ENCODE peak calls at places on chromosomes 3 and 15, in four cellular contexts. M is HepG2, F is K562, D is GM12878. R is an unnamed sample.
A peak's percentile ranks its signal among the peaks of the same experiment; 100 is the strongest.

GRCh38 chr3:135490219-135490618 is 475.3 kb upstream of the PPP2R3A start:
- DNase-seq in M (no peak), F (no peak), D (no peak), R (no peak)

GRCh38 chr3:185961675-185962232 is 23.9 kb upstream of the TRA2B start:
- DNase-seq in D (no peak), F (no peak), M (no peak), R (no peak)

GRCh38 chr3:31294430-31295149 is 238.1 kb upstream of the STT3B start:
- DNase-seq in M (no peak), F (no peak), D (no peak), R (no peak)

GRCh38 chr3:40120816-40121215 is 188.7 kb upstream of the EIF1B start:
- DNase-seq in F (no peak), D (no peak), M (no peak), R (no peak)

GRCh38 chr15:68312701-68313204 is 35.2 kb downstream of the FEM1B start:
- DNase-seq in D (no peak), M (no peak), F (no peak), R (peak; percentile 9)

GRCh38 chr3:111593666-111594065 is 1.5 kb downstream of the ZBED2 start:
- DNase-seq in D (no peak), F (no peak), M (no peak), R (no peak)

GRCh38 chr3:13019243-13019701 is 54.0 kb downstream of the IQSEC1 start:
- DNase-seq in M (no peak), D (no peak), F (peak; percentile 81), R (peak; percentile 70)

GRCh38 chr15:85028416-85028815 is 46.8 kb downstream of the PDE8A start:
- DNase-seq in D (no peak), M (no peak), F (no peak), R (no peak)

GRCh38 chr3:9111349-9112265 is 137.8 kb downstream of the SRGAP3 start:
- DNase-seq in F (peak; percentile 64), D (no peak), M (no peak), R (no peak)

GRCh38 chr3:31242026-31242455 is 290.7 kb upstream of the STT3B start:
- DNase-seq in D (no peak), F (no peak), M (no peak), R (no peak)

GRCh38 chr3:13200465-13200864 is 127.2 kb upstream of the IQSEC1 start:
- DNase-seq in D (no peak), M (no peak), F (no peak), R (no peak)

GRCh38 chr3:149621218-149622005 is 36.4 kb downstream of the WWTR1 start:
- DNase-seq in D (no peak), M (no peak), F (no peak), R (no peak)

GRCh38 chr15:36885709-36886108 is 214.6 kb downstream of the MEIS2 start:
- DNase-seq in M (no peak), D (no peak), F (no peak), R (no peak)

GRCh38 chr15:33104276-33104675 is 90.2 kb downstream of the FMN1 start:
- DNase-seq in M (no peak), D (no peak), F (no peak), R (no peak)

DNA sequence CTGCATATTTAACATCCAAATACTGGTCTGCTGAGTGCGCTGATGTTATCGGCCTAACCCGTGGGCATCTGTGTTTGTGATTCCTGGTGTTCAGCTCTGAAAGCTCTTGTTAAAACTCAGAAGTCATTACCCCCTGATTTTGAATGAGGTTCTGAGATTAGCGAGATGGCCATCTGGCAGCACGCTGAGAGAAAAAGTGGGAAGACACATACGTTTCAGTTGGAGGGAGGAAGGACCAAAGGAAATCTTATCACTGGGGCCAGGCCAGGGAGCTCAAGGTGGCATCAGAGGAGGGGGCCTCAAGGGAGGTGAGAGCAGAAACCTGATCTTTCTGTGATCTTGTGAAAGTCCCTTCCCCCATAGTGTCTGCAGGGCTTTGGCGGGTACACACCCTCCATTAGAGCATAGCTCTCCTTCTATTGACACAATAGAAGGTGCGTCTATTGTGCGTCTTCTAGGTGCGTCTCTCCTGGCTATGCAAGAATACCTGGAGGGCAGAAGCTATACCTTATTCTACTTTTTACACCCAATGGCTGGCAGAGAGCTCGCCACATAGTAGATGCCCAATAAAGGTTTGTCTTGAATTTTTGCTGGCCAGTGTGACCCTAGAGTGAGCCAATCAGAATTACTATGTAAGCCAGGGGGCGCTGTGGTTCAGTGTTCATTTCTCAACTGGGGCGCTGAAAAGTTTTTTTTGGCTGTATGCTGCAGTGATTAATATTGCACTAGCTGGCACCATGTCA is 182.4 kb downstream of the SHQ1 start:
- DNase-seq in M (no peak), D (no peak), F (peak; percentile 44), R (peak; percentile 82)
- TF ChIP-seq FOXM1 in M (no peak), D (no peak), F (no peak), R (no peak)

DNA sequence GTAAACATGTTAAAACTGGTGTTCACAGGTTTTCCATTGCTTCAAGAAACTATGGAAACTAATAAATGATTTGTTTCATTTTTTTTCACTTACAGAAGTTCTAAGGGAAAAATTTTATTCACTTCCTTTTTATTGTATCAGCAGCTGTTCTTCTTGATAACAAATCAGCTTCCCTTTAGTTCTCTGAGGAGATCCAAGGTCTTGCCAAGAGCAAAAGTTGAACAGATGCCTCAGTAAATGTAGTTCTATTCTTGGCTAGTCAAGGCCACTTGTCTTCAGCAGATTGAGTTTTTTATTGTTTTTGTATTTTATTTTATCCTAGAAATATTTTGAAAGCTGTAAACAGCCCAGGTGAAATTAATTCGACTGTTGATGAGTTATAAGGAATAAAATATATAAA is 41.8 kb downstream of the KCNH8 start:
- DNase-seq in D (no peak), M (no peak), F (no peak), R (no peak)
- H2AFZ ChIP-seq in D (no peak overlapping the region), M (no peak overlapping the region), F (no peak overlapping the region), R (no peak overlapping the region)

GRCh38 chr3:24639061-24639460 is 144.4 kb upstream of the THRB start:
- DNase-seq in D (no peak), F (no peak), M (no peak), R (no peak)

GRCh38 chr3:24641628-24642027 is 147.0 kb upstream of the THRB start:
- DNase-seq in D (no peak), F (no peak), M (no peak), R (no peak)

GRCh38 chr3:24645047-24645446 is 150.4 kb upstream of the THRB start:
- DNase-seq in M (no peak), F (no peak), D (no peak), R (no peak)

GRCh38 chr3:24639640-24640329 is 145.1 kb upstream of the THRB start:
- DNase-seq in D (no peak), F (no peak), M (no peak), R (no peak)

GRCh38 chr3:24640330-24640877 is 145.8 kb upstream of the THRB start:
- DNase-seq in D (no peak), M (peak; percentile 15), F (no peak), R (peak; percentile 47)
- TF ChIP-seq NFIC in D (no peak), M (no peak), F (no peak), R (no peak)

GRCh38 chr15:49855917-49856637 is 235.2 kb downstream of the DTWD1 start:
- DNase-seq in M (no peak), D (no peak), F (no peak), R (no peak)
- TF ChIP-seq FOXM1 in M (no peak), D (no peak), F (no peak), R (no peak)

GRCh38 chr3:29694331-29694730 is 413.5 kb downstream of the RBMS3 start:
- DNase-seq in M (no peak), F (no peak), D (no peak), R (no peak)
- H2AFZ ChIP-seq in M (no peak overlapping the region), F (no peak overlapping the region), D (no peak overlapping the region), R (no peak overlapping the region)

DNA sequence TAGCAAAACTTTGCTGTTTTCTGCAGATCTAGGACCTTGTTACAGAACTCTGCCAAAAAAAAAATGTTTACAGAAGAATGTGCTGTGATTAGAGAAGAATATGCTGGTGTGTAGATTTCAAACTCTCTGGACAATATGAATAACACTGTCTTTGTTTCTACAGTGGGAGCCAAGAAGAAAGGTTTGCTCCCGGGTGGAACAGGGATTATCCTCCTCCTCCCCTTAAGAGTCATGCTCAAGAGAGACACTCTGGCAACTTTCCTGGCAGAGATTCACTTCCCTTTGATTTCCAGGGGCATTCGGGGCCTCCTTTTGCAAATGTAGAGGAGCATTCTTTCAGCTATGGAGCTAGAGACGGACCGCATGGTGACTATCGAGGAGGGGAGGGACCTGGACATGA is 27.4 kb downstream of the RBM6 start:
- DNase-seq in M (no peak), F (no peak), D (no peak), R (no peak)
- TF ChIP-seq NFIC in M (no peak), F (no peak), D (no peak), R (no peak)

GRCh38 chr15:57387011-57387410 is 10.7 kb downstream of the CGNL1 start:
- DNase-seq in D (no peak), M (no peak), F (no peak), R (no peak)

GRCh38 chr15:57388199-57388863 is 12.0 kb downstream of the CGNL1 start:
- DNase-seq in D (no peak), M (no peak), F (no peak), R (no peak)

GRCh38 chr15:57389991-57390390 is 13.7 kb downstream of the CGNL1 start:
- DNase-seq in F (no peak), M (no peak), D (no peak), R (no peak)

GRCh38 chr15:57385923-57386390 is 9.7 kb downstream of the CGNL1 start:
- DNase-seq in D (no peak), F (no peak), M (no peak), R (no peak)

DNA sequence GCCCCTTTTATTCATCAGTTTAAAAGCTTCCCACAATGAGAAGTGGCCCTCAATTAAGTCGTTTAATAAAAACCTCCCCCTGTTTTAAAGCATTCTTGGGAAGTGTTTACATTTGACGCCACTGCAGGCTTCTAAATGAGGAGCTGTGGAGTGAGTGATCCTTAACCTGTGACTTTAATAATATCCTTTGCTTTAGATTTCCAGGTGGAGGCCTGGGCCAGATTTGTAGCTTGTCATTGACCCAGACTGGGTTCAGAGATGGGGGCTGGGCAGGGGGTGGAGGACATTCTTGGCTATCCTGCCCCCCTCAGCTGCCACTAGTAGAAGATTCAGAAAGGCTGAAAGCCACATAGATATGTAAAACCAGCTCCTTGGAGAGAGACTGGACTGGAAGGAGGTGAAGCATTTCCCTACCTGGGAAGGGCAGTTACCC is 11.4 kb downstream of the CGNL1 start:
- DNase-seq in F (no peak), D (no peak), M (no peak), R (no peak)
- TF ChIP-seq FOXM1 in F (no peak), D (no peak), M (no peak), R (no peak)

DNA sequence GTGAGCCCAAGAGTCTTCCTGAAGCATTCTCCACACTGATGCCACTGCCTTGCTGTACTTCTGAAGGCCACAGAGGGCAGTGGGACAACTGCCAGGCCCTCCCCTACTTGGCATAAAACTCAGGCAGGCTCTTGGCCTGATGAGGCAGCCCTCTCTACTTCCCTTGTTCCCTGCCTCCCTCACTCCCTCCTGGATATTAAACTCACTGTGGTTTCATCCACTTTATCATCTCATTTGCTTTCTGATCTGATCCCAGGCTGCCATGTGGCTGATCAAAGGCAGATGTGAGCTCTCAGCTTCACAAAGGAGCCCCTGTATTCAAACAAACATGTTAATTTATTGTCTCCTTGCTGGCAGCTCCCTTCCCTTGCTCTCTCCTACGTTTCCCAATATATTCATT is 533.5 kb downstream of the IGSF11 start:
- DNase-seq in F (no peak), M (peak; percentile 28), D (no peak), R (peak; percentile 58)
- H2AFZ ChIP-seq in F (no peak overlapping the region), M (no peak overlapping the region), D (peak overlapping the region; percentile 36), R (peak overlapping the region; percentile 52)

GRCh38 chr15:60340207-60340921 is 57.4 kb downstream of the ANXA2 start:
- DNase-seq in F (no peak), M (peak; percentile 31), D (no peak), R (no peak)
- TF ChIP-seq NFIC in F (no peak), M (no peak), D (no peak), R (no peak)